ENCODE peak calls at places on chromosomes 6 and 20, in seven cellular contexts. B is activated CD4-positive, alpha-beta memory T cell treated with anti-CD3 and anti-CD28 coated beads for 36 hours; O is CD8-positive, alpha-beta T cell; S is IMR-90; D is cardiac muscle cell; V is effector memory CD4-positive, alpha-beta T cell; W is stimulated activated CD4-positive, alpha-beta T cell treated with anti-CD3 and anti-CD28 coated beads, Interleukin-2, amount 100 ng/mL, for 24 hours. K is an unnamed sample.

GRCh38 chr6:112563368-112563767 is 216.2 kb downstream of the RFPL4B start:
- DNase-seq in B (no peak), O (no peak), S (peak; percentile 72), D (peak; percentile 25), V (no peak), W (no peak), K (no peak)

GRCh38 chr20:34948030-34948429 is 7.6 kb downstream of the GSS start:
- DNase-seq in B (no peak), O (no peak), S (peak; percentile 92), D (no peak), V (no peak), W (no peak), K (no peak)

GRCh38 chr6:134686071-134686470 is 263.8 kb downstream of the ALDH8A1 start:
- DNase-seq in B (no peak), O (no peak), S (peak; percentile 27), D (no peak), V (no peak), W (no peak), K (no peak)

GRCh38 chr6:36722879-36723278 is 25.3 kb downstream of the RAB44 start:
- DNase-seq in B (no peak), O (no peak), S (no peak), D (no peak), V (no peak), W (no peak), K (no peak)

GRCh38 chr6:11198663-11199603 is 33.5 kb downstream of the NEDD9 start:
- DNase-seq in B (peak; percentile 37), O (no peak), S (no peak), D (no peak), V (peak; percentile 16), W (no peak), K (no peak)

GRCh38 chr6:85669735-85670194 is 27.1 kb upstream of the SYNCRIP start:
- DNase-seq in B (peak; percentile 69), O (peak; percentile 8), S (peak; percentile 68), D (no peak), V (peak; percentile 12), W (peak; percentile 32), K (no peak)

GRCh38 chr20:45905505-45906079 is 6.4 kb downstream of the PLTP start:
- DNase-seq in B (no peak), O (no peak), S (peak; percentile 90), D (no peak), V (no peak), W (no peak), K (no peak)

GRCh38 chr6:150185697-150186096 is 42.9 kb downstream of the PPP1R14C start:
- DNase-seq in B (no peak), O (no peak), S (no peak), D (no peak), V (no peak), W (no peak), K (no peak)

GRCh38 chr6:26197736-26198625 is 110.8 kb downstream of the HFE start:
- DNase-seq in B (peak; percentile 72), O (no peak), S (peak; percentile 27), D (peak; percentile 32), V (no peak), W (no peak), K (no peak)

GRCh38 chr6:829646-830045 is 136.7 kb upstream of the EXOC2 start:
- DNase-seq in B (no peak), O (no peak), S (no peak), D (no peak), V (no peak), W (no peak), K (no peak)

GRCh38 chr20:32902456-32903420 is 44.0 kb downstream of the EFCAB8 start:
- DNase-seq in B (peak; percentile 79), O (peak; percentile 28), S (peak; percentile 41), D (peak; percentile 66), V (peak; percentile 62), W (peak; percentile 72), K (peak; percentile 87)

GRCh38 chr6:18308070-18308735 is 43.9 kb upstream of the DEK start:
- DNase-seq in B (no peak), O (no peak), S (peak; percentile 89), D (peak; percentile 34), V (no peak), W (no peak), K (no peak)

GRCh38 chr6:148973809-148974208 is 227.0 kb downstream of the UST start:
- DNase-seq in B (no peak), O (no peak), S (peak; percentile 66), D (peak; percentile 54), V (no peak), W (no peak), K (peak; percentile 45)

GRCh38 chr20:755931-756330 is 12.4 kb downstream of the SLC52A3 start:
- DNase-seq in B (no peak), O (no peak), S (no peak), D (no peak), V (no peak), W (no peak), K (no peak)

GRCh38 chr6:12008366-12009179 is 3.5 kb upstream of the HIVEP1 start:
- DNase-seq in B (peak; percentile 88), O (peak; percentile 73), S (peak; percentile 43), D (peak; percentile 90), V (peak; percentile 81), W (peak; percentile 82), K (peak; percentile 86)

GRCh38 chr20:19936801-19937583 is 80.2 kb upstream of the NAA20 start:
- DNase-seq in B (peak; percentile 54), O (no peak), S (no peak), D (no peak), V (no peak), W (peak; percentile 19), K (no peak)

GRCh38 chr6:64685401-64685800 is 1021.6 kb downstream of the EYS start:
- DNase-seq in B (no peak), O (no peak), S (no peak), D (peak; percentile 9), V (no peak), W (no peak), K (no peak)

GRCh38 chr6:155050311-155050710 is 55.2 kb downstream of the TIAM2 start:
- DNase-seq in B (peak; percentile 62), O (no peak), S (peak; percentile 47), D (no peak), V (no peak), W (peak; percentile 28), K (no peak)

GRCh38 chr6:110326609-110327008 is 31.5 kb downstream of the METTL24 start:
- DNase-seq in B (no peak), O (no peak), S (no peak), D (no peak), V (no peak), W (no peak), K (no peak)

GRCh38 chr6:144339859-144340452 is 54.8 kb downstream of the UTRN start:
- DNase-seq in B (no peak), O (no peak), S (no peak), D (no peak), V (no peak), W (no peak), K (no peak)

GRCh38 chr6:156980515-156980914 is 203.3 kb downstream of the ARID1B start:
- DNase-seq in B (no peak), O (no peak), S (no peak), D (peak; percentile 56), V (no peak), W (no peak), K (no peak)

GRCh38 chr6:151391471-151392428 is at the start of gene ZBTB2:
- DNase-seq in B (peak; percentile 75), O (peak; percentile 42), S (peak; percentile 89), D (peak; percentile 85), V (peak; percentile 75), W (peak; percentile 71), K (peak; percentile 82)

GRCh38 chr6:161301338-161301737 is 27.5 kb upstream of the AGPAT4 start:
- DNase-seq in B (no peak), O (no peak), S (peak; percentile 63), D (peak; percentile 31), V (no peak), W (no peak), K (no peak)

GRCh38 chr6:41236276-41236675 is 8.1 kb downstream of the TREML4 start:
- DNase-seq in B (no peak), O (no peak), S (no peak), D (no peak), V (no peak), W (no peak), K (no peak)

GRCh38 chr20:37354210-37355195 is 8.6 kb downstream of the SRC start:
- DNase-seq in B (no peak), O (no peak), S (no peak), D (no peak), V (no peak), W (no peak), K (peak; percentile 25)